ENCODE peak calls at places on chromosomes 12 and 14, in four cellular contexts. One of them, this sample, is unnamed.

GRCh38 chr14:80974338-80975078 is 19.1 kb downstream of the TSHR start:
- DNase-seq in GM13977: no peak
- DNase-seq in ureter: no peak
- DNase-seq in choroid plexus epithelial cell: peak; percentile 12
- DNase-seq in this sample: no peak

GRCh38 chr12:28882444-28882843 is 266.6 kb upstream of the FAR2 start:
- DNase-seq in ureter: no peak
- DNase-seq in choroid plexus epithelial cell: peak; percentile 66
- DNase-seq in GM13977: no peak
- DNase-seq in this sample: no peak

GRCh38 chr14:66224492-66225178 is 261.5 kb upstream of the CCDC196 start:
- DNase-seq in ureter: no peak
- DNase-seq in GM13977: no peak
- DNase-seq in choroid plexus epithelial cell: no peak
- DNase-seq in this sample: no peak

GRCh38 chr12:271165-271564 is 8.5 kb upstream of the SLC6A13 start:
- DNase-seq in GM13977: no peak
- DNase-seq in choroid plexus epithelial cell: no peak
- DNase-seq in ureter: no peak
- DNase-seq in this sample: no peak

GRCh38 chr12:68189766-68190700 is 30.5 kb upstream of the IFNG start:
- DNase-seq in GM13977: no peak
- DNase-seq in choroid plexus epithelial cell: peak; percentile 81
- DNase-seq in ureter: no peak
- DNase-seq in this sample: no peak

GRCh38 chr14:24634158-24634557 is at the start of gene GZMB:
- DNase-seq in ureter: no peak
- DNase-seq in choroid plexus epithelial cell: no peak
- DNase-seq in GM13977: no peak
- DNase-seq in this sample: no peak

GRCh38 chr12:24661657-24662096 is 287.2 kb downstream of the BCAT1 start:
- DNase-seq in ureter: peak; percentile 53
- DNase-seq in choroid plexus epithelial cell: peak; percentile 97
- DNase-seq in GM13977: no peak
- DNase-seq in this sample: peak; percentile 77

GRCh38 chr14:71702799-71703198 is 229.4 kb upstream of the RGS6 start:
- DNase-seq in choroid plexus epithelial cell: no peak
- DNase-seq in ureter: no peak
- DNase-seq in GM13977: no peak
- DNase-seq in this sample: no peak

GRCh38 chr12:103196467-103196866 is 239.0 kb downstream of the ASCL1 start:
- DNase-seq in ureter: no peak
- DNase-seq in choroid plexus epithelial cell: no peak
- DNase-seq in GM13977: no peak
- DNase-seq in this sample: no peak

GRCh38 chr12:51923506-51924365 is 16.4 kb downstream of the ACVRL1 start:
- DNase-seq in choroid plexus epithelial cell: no peak
- DNase-seq in GM13977: peak; percentile 64
- DNase-seq in ureter: peak; percentile 59
- DNase-seq in this sample: peak; percentile 52

GRCh38 chr12:5083955-5084849 is 40.5 kb downstream of the KCNA5 start:
- DNase-seq in GM13977: peak; percentile 79
- DNase-seq in choroid plexus epithelial cell: peak; percentile 77
- DNase-seq in ureter: no peak
- DNase-seq in this sample: no peak

GRCh38 chr14:100093322-100093721 is 28.1 kb downstream of the EVL start:
- DNase-seq in choroid plexus epithelial cell: no peak
- DNase-seq in GM13977: no peak
- DNase-seq in ureter: no peak
- DNase-seq in this sample: no peak